ENCODE peak calls at places on chromosomes 12 and 14, in nine cellular contexts. One of them, this sample, is unnamed.

GRCh38 chr14:92310776-92311375 is 12.1 kb upstream of the SLC24A4 start:
- DNase-seq in RWPE1: no peak
- DNase-seq in thoracic aorta: no peak
- DNase-seq in psoas muscle: no peak
- DNase-seq in uterus: no peak
- DNase-seq in fibroblast of lung: peak
- DNase-seq in brain microvascular endothelial cell: no peak
- DNase-seq in CD8-positive, alpha-beta T cell: no peak
- DNase-seq in AG04450: no peak
- DNase-seq in this sample: no peak

GRCh38 chr12:4027412-4027811 is 154.2 kb upstream of the PARP11 start:
- DNase-seq in RWPE1: no peak
- DNase-seq in thoracic aorta: no peak
- DNase-seq in psoas muscle: no peak
- DNase-seq in uterus: no peak
- DNase-seq in fibroblast of lung: no peak
- DNase-seq in brain microvascular endothelial cell: no peak
- DNase-seq in CD8-positive, alpha-beta T cell: peak
- DNase-seq in AG04450: no peak
- DNase-seq in this sample: no peak

GRCh38 chr14:73943083-73943482 is 6.8 kb downstream of the FAM161B start:
- DNase-seq in RWPE1: peak
- DNase-seq in thoracic aorta: no peak
- DNase-seq in psoas muscle: no peak
- DNase-seq in uterus: peak
- DNase-seq in fibroblast of lung: peak
- DNase-seq in brain microvascular endothelial cell: peak
- DNase-seq in CD8-positive, alpha-beta T cell: no peak
- DNase-seq in AG04450: peak
- DNase-seq in this sample: no peak

GRCh38 chr12:78088391-78088832 is 257.7 kb downstream of the NAV3 start:
- DNase-seq in RWPE1: no peak
- DNase-seq in thoracic aorta: no peak
- DNase-seq in psoas muscle: no peak
- DNase-seq in uterus: no peak
- DNase-seq in fibroblast of lung: peak
- DNase-seq in brain microvascular endothelial cell: no peak
- DNase-seq in CD8-positive, alpha-beta T cell: no peak
- DNase-seq in AG04450: no peak
- DNase-seq in this sample: no peak

GRCh38 chr14:91998667-91999570 is 40.9 kb downstream of the TRIP11 start:
- DNase-seq in RWPE1: no peak
- DNase-seq in thoracic aorta: no peak
- DNase-seq in psoas muscle: no peak
- DNase-seq in uterus: no peak
- DNase-seq in fibroblast of lung: no peak
- DNase-seq in brain microvascular endothelial cell: no peak
- DNase-seq in CD8-positive, alpha-beta T cell: no peak
- DNase-seq in AG04450: no peak
- DNase-seq in this sample: no peak

GRCh38 chr14:80213602-80214001 is 2.3 kb upstream of the DIO2 start:
- DNase-seq in RWPE1: peak
- DNase-seq in thoracic aorta: no peak
- DNase-seq in psoas muscle: peak
- DNase-seq in uterus: no peak
- DNase-seq in fibroblast of lung: peak
- DNase-seq in brain microvascular endothelial cell: peak
- DNase-seq in CD8-positive, alpha-beta T cell: no peak
- DNase-seq in AG04450: no peak
- DNase-seq in this sample: peak

GRCh38 chr12:119869720-119870119 is 7.4 kb downstream of the CIT start:
- DNase-seq in RWPE1: peak
- DNase-seq in thoracic aorta: no peak
- DNase-seq in psoas muscle: peak
- DNase-seq in uterus: no peak
- DNase-seq in fibroblast of lung: peak
- DNase-seq in brain microvascular endothelial cell: peak
- DNase-seq in CD8-positive, alpha-beta T cell: no peak
- DNase-seq in AG04450: peak
- DNase-seq in this sample: no peak

GRCh38 chr12:58139894-58140293 is 198.5 kb downstream of the ATP23 start:
- DNase-seq in RWPE1: no peak
- DNase-seq in thoracic aorta: no peak
- DNase-seq in psoas muscle: no peak
- DNase-seq in uterus: no peak
- DNase-seq in fibroblast of lung: no peak
- DNase-seq in brain microvascular endothelial cell: no peak
- DNase-seq in CD8-positive, alpha-beta T cell: no peak
- DNase-seq in AG04450: no peak
- DNase-seq in this sample: no peak

GRCh38 chr12:124863409-124864325 is at the start of gene SCARB1:
- DNase-seq in RWPE1: peak
- DNase-seq in thoracic aorta: peak
- DNase-seq in psoas muscle: peak
- DNase-seq in uterus: peak
- DNase-seq in fibroblast of lung: peak
- DNase-seq in brain microvascular endothelial cell: peak
- DNase-seq in CD8-positive, alpha-beta T cell: peak
- DNase-seq in AG04450: peak
- DNase-seq in this sample: peak

DNA sequence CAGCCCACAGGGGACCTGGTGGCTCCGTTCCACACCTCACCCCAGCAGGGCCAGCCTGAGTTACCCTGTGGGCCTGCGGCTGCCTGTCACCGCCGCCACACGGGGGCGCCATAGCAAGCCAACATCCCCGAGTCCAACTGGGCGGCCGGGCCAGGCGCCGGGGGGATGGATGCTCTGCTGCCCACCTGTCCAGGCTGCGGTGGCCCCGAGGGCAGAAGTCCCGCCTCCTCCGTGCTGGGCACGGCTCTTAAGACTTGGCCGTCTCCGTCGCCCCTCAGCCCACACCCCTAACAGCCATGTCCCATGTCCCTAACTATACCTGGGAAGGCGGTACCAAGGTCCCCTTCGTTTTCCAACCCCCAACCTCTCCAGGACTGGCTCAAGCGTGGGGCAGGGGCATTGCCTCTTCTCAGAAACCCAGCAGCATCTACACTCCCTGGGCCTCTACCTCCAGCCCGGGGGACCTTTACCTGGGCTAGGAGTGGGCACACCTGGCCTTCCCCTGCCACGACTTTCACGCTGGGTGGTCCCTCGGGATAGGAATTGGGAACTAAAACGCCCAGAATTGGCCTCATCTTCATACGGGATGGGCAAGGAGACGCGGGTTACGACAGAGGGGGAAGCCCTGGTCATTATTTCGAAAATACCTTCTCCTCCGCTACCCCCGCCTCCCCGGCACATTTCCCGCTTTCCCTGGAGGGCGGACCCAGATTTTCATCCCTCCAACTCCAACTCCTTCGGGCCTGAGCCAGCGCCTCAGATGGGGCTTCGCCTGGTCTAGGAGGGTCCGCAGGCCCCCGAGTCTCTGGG is 1.1 kb upstream of the CYP46A1 start:
- DNase-seq in RWPE1: peak
- DNase-seq in thoracic aorta: peak
- DNase-seq in psoas muscle: peak
- DNase-seq in uterus: peak
- DNase-seq in fibroblast of lung: peak
- DNase-seq in brain microvascular endothelial cell: peak
- DNase-seq in CD8-positive, alpha-beta T cell: peak
- DNase-seq in AG04450: peak
- DNase-seq in this sample: peak
- H3K27ac ChIP-seq in RWPE1: peak
- H3K27ac ChIP-seq in thoracic aorta: peak
- H3K27ac ChIP-seq in psoas muscle: peak
- H3K27ac ChIP-seq in uterus: peak
- H3K27ac ChIP-seq in fibroblast of lung: peak
- H3K27ac ChIP-seq in brain microvascular endothelial cell: peak
- H3K27ac ChIP-seq in CD8-positive, alpha-beta T cell: peak
- H3K27ac ChIP-seq in AG04450: peak
- H3K27ac ChIP-seq in this sample: peak

DNA sequence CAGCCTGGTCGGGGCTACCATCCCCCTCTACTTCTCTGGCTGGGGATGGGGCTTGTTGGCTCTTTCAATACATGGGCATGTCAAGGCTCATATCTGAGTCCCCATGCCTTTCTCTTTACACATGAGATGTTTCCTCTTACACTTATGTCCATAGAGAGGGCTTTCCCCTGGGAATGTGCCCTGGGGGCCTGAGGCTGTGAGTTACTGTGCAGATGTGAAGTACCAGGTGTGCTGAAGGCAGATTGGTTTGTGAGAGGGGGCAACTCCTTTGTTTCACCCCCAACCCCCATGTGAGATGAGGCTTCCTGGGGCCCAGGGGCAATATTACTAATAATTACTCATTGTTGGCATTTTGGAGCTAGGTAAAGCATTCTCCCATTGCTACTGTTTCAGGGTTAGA is 32.8 kb downstream of the NRXN3 start:
- DNase-seq in RWPE1: peak
- DNase-seq in thoracic aorta: no peak
- DNase-seq in psoas muscle: no peak
- DNase-seq in uterus: no peak
- DNase-seq in fibroblast of lung: no peak
- DNase-seq in brain microvascular endothelial cell: no peak
- DNase-seq in CD8-positive, alpha-beta T cell: no peak
- DNase-seq in AG04450: no peak
- DNase-seq in this sample: no peak
- H3K27ac ChIP-seq in RWPE1: no peak
- H3K27ac ChIP-seq in thoracic aorta: no peak
- H3K27ac ChIP-seq in psoas muscle: no peak
- H3K27ac ChIP-seq in uterus: no peak
- H3K27ac ChIP-seq in fibroblast of lung: no peak
- H3K27ac ChIP-seq in brain microvascular endothelial cell: no peak
- H3K27ac ChIP-seq in CD8-positive, alpha-beta T cell: no peak
- H3K27ac ChIP-seq in AG04450: no peak
- H3K27ac ChIP-seq in this sample: no peak

DNA sequence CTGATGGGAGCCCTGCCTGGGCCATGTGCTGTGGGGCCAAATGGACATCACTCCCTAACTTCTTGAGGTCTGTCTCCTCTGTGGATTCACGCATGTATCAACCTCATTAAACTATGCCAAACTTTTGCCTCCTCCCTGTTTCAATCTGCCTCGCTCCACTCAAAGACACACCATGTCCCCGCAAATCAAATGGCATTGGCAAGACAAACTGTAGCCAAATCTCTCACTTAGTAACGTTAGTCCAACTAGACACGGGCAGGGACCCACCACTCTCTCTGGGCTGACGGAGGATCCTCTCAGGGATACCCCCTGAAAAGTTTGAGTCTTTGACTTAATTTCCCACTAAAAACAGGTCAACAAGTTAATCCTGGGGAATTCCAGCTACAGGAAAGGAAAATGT is 8.0 kb downstream of the ZBTB39 start:
- DNase-seq in RWPE1: no peak
- DNase-seq in thoracic aorta: no peak
- DNase-seq in psoas muscle: no peak
- DNase-seq in uterus: no peak
- DNase-seq in fibroblast of lung: no peak
- DNase-seq in brain microvascular endothelial cell: no peak
- DNase-seq in CD8-positive, alpha-beta T cell: no peak
- DNase-seq in AG04450: no peak
- DNase-seq in this sample: no peak
- H3K27ac ChIP-seq in RWPE1: no peak
- H3K27ac ChIP-seq in thoracic aorta: no peak
- H3K27ac ChIP-seq in psoas muscle: no peak
- H3K27ac ChIP-seq in uterus: no peak
- H3K27ac ChIP-seq in fibroblast of lung: no peak
- H3K27ac ChIP-seq in brain microvascular endothelial cell: no peak
- H3K27ac ChIP-seq in CD8-positive, alpha-beta T cell: no peak
- H3K27ac ChIP-seq in AG04450: no peak
- H3K27ac ChIP-seq in this sample: no peak

DNA sequence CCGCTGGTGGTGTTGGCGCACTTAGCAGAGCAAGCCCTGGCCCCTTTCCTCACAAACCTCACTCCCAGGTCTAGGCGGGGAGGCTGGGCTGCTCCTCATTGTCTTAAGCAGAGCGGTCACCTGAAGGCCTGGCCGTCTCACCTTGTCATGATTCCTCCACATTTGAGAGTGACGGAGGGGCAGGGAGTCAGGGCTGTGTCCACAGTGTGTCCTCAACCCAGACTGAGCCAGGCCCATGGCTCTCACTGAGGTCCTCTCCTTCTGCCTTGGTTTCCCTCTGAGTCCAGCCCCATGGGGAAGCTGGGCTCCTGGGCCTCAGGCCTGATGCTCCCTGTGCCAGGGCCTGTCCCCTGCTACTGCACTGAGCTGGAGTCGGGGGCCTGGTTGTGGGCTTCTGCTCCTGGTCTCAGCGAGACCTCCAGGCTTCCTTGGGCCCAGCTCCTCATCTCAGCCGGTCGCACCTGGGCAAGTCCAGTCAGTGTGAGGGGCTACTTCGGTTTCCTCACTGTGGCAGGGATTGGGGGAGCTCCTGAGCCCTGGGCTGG is 44.9 kb downstream of the KRT80 start:
- DNase-seq in RWPE1: no peak
- DNase-seq in thoracic aorta: no peak
- DNase-seq in psoas muscle: no peak
- DNase-seq in uterus: no peak
- DNase-seq in fibroblast of lung: no peak
- DNase-seq in brain microvascular endothelial cell: no peak
- DNase-seq in CD8-positive, alpha-beta T cell: no peak
- DNase-seq in AG04450: no peak
- DNase-seq in this sample: no peak
- H3K27ac ChIP-seq in RWPE1: peak
- H3K27ac ChIP-seq in thoracic aorta: peak
- H3K27ac ChIP-seq in psoas muscle: peak
- H3K27ac ChIP-seq in uterus: peak
- H3K27ac ChIP-seq in fibroblast of lung: peak
- H3K27ac ChIP-seq in brain microvascular endothelial cell: peak
- H3K27ac ChIP-seq in CD8-positive, alpha-beta T cell: no peak
- H3K27ac ChIP-seq in AG04450: peak
- H3K27ac ChIP-seq in this sample: peak